ENCODE peak calls at places on chromosomes 13 and 19, in eight cellular contexts. B is CD8-positive, alpha-beta T cell; Z is stomach; M is uterus; S is cardiac muscle cell; J is spleen; N is ascending aorta; F is GM23338. E is an unnamed sample.

GRCh38 chr13:67137044-67137735 is 92.9 kb downstream of the PCDH9 start:
- DNase-seq in Z (no peak), N (no peak), B (no peak), F (no peak), S (peak; percentile 50), J (no peak), M (no peak), E (no peak)

GRCh38 chr19:40348961-40349507 is 539 bp downstream of the PLD3 start:
- DNase-seq in F (peak; percentile 34), B (no peak), S (peak; percentile 48), J (no peak), Z (no peak), M (no peak), N (no peak), E (no peak)

GRCh38 chr19:2221250-2221831 is 14.8 kb downstream of the PLEKHJ1 start:
- DNase-seq in B (no peak), Z (no peak), M (no peak), J (no peak), F (no peak), N (no peak), S (no peak), E (no peak)

GRCh38 chr13:87677334-87678234 is 6.4 kb downstream of the SLITRK5 start:
- DNase-seq in S (no peak), M (no peak), Z (no peak), B (peak; percentile 25), F (peak; percentile 72), J (peak; percentile 80), N (no peak), E (no peak)

GRCh38 chr13:109249780-109250528 is 536.4 kb downstream of the IRS2 start:
- DNase-seq in N (no peak), B (no peak), F (peak; percentile 17), S (no peak), M (no peak), Z (no peak), J (no peak), E (no peak)

GRCh38 chr19:55537741-55538111 is 793 bp upstream of the SBK2 start:
- DNase-seq in M (no peak), J (no peak), Z (no peak), S (no peak), N (no peak), F (peak; percentile 78), B (no peak), E (no peak)

GRCh38 chr13:80297094-80297493 is 43.8 kb downstream of the SPRY2 start:
- DNase-seq in Z (no peak), M (no peak), B (no peak), N (no peak), S (no peak), F (peak; percentile 79), J (no peak), E (no peak)

GRCh38 chr13:77305276-77305675 is 21.6 kb downstream of the MYCBP2 start:
- DNase-seq in M (no peak), F (no peak), N (no peak), Z (no peak), B (no peak), J (no peak), S (no peak), E (no peak)

GRCh38 chr19:45455707-45456499 is 11.9 kb upstream of the FOSB start:
- DNase-seq in S (peak; percentile 99), J (peak; percentile 81), B (peak; percentile 79), N (peak; percentile 93), F (peak; percentile 91), Z (peak; percentile 95), M (peak; percentile 94), E (peak; percentile 98)

GRCh38 chr13:38902551-38902950 is 88.1 kb downstream of the STOML3 start:
- DNase-seq in J (no peak), S (no peak), M (no peak), Z (no peak), B (no peak), N (no peak), F (no peak), E (no peak)

GRCh38 chr19:3778104-3778867 is 6.3 kb upstream of the RAX2 start:
- DNase-seq in M (no peak), B (no peak), F (no peak), Z (no peak), S (no peak), N (no peak), J (no peak), E (no peak)

GRCh38 chr13:38409771-38410170 is 60.1 kb downstream of the UFM1 start:
- DNase-seq in N (no peak), J (no peak), S (no peak), F (no peak), Z (no peak), M (no peak), B (no peak), E (no peak)

GRCh38 chr19:44723952-44724319 is 24.6 kb upstream of the BCL3 start:
- DNase-seq in N (no peak), M (peak; percentile 86), Z (peak; percentile 86), B (peak; percentile 80), F (peak; percentile 88), S (peak; percentile 88), J (peak; percentile 95), E (peak; percentile 74)

GRCh38 chr13:103883152-103883551 is 816.9 kb upstream of the SLC10A2 start:
- DNase-seq in J (peak; percentile 75), Z (peak; percentile 68), N (no peak), B (no peak), F (peak; percentile 84), M (peak; percentile 23), S (peak; percentile 95), E (peak; percentile 74)

GRCh38 chr19:41861098-41861768 is 1.2 kb downstream of the RPS19 start:
- DNase-seq in J (peak; percentile 5), S (no peak), M (no peak), F (no peak), N (no peak), Z (no peak), B (no peak), E (no peak)

GRCh38 chr13:106246237-106246636 is 289.2 kb downstream of the EFNB2 start:
- DNase-seq in M (no peak), N (no peak), F (peak; percentile 35), Z (no peak), J (no peak), B (no peak), S (no peak), E (no peak)

GRCh38 chr19:2080336-2080988 is 15.7 kb downstream of the MOB3A start:
- DNase-seq in F (no peak), M (no peak), Z (no peak), B (no peak), S (no peak), J (no peak), N (no peak), E (no peak)

GRCh38 chr13:46288570-46289259 is 77.0 kb downstream of the LRRC63 start:
- DNase-seq in F (peak; percentile 86), J (no peak), B (no peak), N (no peak), Z (no peak), M (no peak), S (peak; percentile 63), E (no peak)

GRCh38 chr19:17246681-17247425 is 1.1 kb upstream of the NR2F6 start:
- DNase-seq in S (peak; percentile 29), N (no peak), J (peak; percentile 83), M (peak; percentile 51), Z (peak; percentile 61), B (no peak), F (peak; percentile 59), E (no peak)

GRCh38 chr19:3192684-3193083 is 7.0 kb downstream of the NCLN start:
- DNase-seq in B (no peak), S (no peak), Z (no peak), M (no peak), N (no peak), F (no peak), J (peak; percentile 66), E (no peak)

GRCh38 chr13:112522578-112522977 is 65.4 kb downstream of the TUBGCP3 start:
- DNase-seq in Z (no peak), B (no peak), F (no peak), N (no peak), J (no peak), M (no peak), S (no peak), E (no peak)

GRCh38 chr19:54189020-54189667 is at the start of gene MBOAT7:
- DNase-seq in J (no peak), M (no peak), N (no peak), B (peak; percentile 65), F (no peak), S (no peak), Z (no peak), E (no peak)
- TF ChIP-seq CTCF in J (peak; percentile 30), M (no peak), N (no peak), B (no peak), F (peak; percentile 48), S (peak; percentile 16), Z (no peak), E (no peak)

GRCh38 chr13:73874460-73874859 is 259.7 kb downstream of the KLF12 start:
- DNase-seq in F (no peak), Z (no peak), J (no peak), S (no peak), N (no peak), B (no peak), M (no peak), E (no peak)

GRCh38 chr13:73870036-73870741 is 264.0 kb downstream of the KLF12 start:
- DNase-seq in J (no peak), F (no peak), M (no peak), Z (no peak), B (no peak), S (peak; percentile 94), N (no peak), E (no peak)

GRCh38 chr13:73876323-73876722 is 257.9 kb downstream of the KLF12 start:
- DNase-seq in S (peak; percentile 47), Z (no peak), N (no peak), F (no peak), M (no peak), B (no peak), J (no peak), E (no peak)

GRCh38 chr13:73870970-73871935 is 263.0 kb downstream of the KLF12 start:
- DNase-seq in F (peak; percentile 59), S (peak; percentile 93), M (peak; percentile 22), Z (no peak), N (no peak), B (no peak), J (no peak), E (peak; percentile 40)

DNA sequence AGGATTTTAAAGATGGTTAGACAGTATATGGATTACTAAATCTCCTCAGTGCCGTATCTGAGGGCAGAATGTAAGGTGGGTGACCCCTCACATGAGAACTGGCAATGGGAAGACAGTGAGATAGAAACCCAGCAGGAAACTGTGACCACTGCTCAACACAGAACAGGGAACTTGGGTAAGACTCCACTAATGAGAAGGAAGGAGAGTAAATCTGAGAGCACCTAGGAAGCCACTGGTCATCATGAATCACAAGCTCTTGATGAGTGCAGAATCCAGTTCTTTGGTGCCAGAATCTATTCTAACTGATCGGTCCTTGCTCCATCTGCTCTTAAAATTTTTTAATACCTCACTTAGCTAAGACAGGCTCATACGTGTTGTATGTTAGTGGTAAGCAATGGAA is 261.8 kb downstream of the KLF12 start:
- DNase-seq in B (no peak), J (no peak), F (no peak), M (no peak), N (no peak), S (no peak), Z (no peak), E (no peak)
- H3K27ac ChIP-seq in B (no peak overlapping the region), J (no peak overlapping the region), F (no peak overlapping the region), M (no peak overlapping the region), N (no peak overlapping the region), S (no peak overlapping the region), Z (no peak overlapping the region), E (no peak overlapping the region)

GRCh38 chr19:10158071-10158470 is 36.7 kb downstream of the DNMT1 start:
- DNase-seq in J (no peak), F (no peak), N (no peak), M (no peak), B (no peak), Z (no peak), S (no peak), E (no peak)
- H3K4me1 ChIP-seq in J (no peaks in the 10 kb centered on the region), F (no peaks in the 10 kb centered on the region), N (no peaks in the 10 kb centered on the region), M (no peaks in the 10 kb centered on the region), B (no peaks in the 10 kb centered on the region), Z (no peaks in the 10 kb centered on the region), S (no peaks in the 10 kb centered on the region), E (no peaks in the 10 kb centered on the region)

GRCh38 chr19:49862411-49863253 is 4.7 kb downstream of the PNKP start:
- DNase-seq in N (no peak), M (peak; percentile 18), F (peak; percentile 87), S (no peak), B (no peak), Z (no peak), J (peak; percentile 78), E (no peak)
- TF ChIP-seq CTCF in N (no peak), M (no peak), F (peak; percentile 68), S (peak; percentile 35), B (no peak), Z (no peak), J (no peak), E (no peak)

E was measured in tibial artery.